ENCODE peak calls at places on chromosomes 6 and 20, in nine cellular contexts. One of them, this sample, is unnamed.

GRCh38 chr20:8860011-8860495 is 208.8 kb upstream of the PLCB4 start:
- DNase-seq in endothelial cell of umbilical vein: peak
- DNase-seq in brain microvascular endothelial cell: peak
- DNase-seq in AG10803: peak
- DNase-seq in NB4: no peak
- DNase-seq in sigmoid colon: no peak
- DNase-seq in epithelial cell of proximal tubule: peak
- DNase-seq in body of pancreas: no peak
- DNase-seq in GM12864: no peak
- DNase-seq in this sample: peak

GRCh38 chr20:63044605-63045004 is 37.8 kb upstream of the BHLHE23 start:
- DNase-seq in endothelial cell of umbilical vein: no peak
- DNase-seq in brain microvascular endothelial cell: no peak
- DNase-seq in AG10803: no peak
- DNase-seq in NB4: no peak
- DNase-seq in sigmoid colon: no peak
- DNase-seq in epithelial cell of proximal tubule: no peak
- DNase-seq in body of pancreas: no peak
- DNase-seq in GM12864: no peak
- DNase-seq in this sample: no peak

GRCh38 chr20:31308535-31309162 is at the start of gene DEFB116:
- DNase-seq in endothelial cell of umbilical vein: no peak
- DNase-seq in brain microvascular endothelial cell: no peak
- DNase-seq in AG10803: no peak
- DNase-seq in NB4: no peak
- DNase-seq in sigmoid colon: no peak
- DNase-seq in epithelial cell of proximal tubule: no peak
- DNase-seq in body of pancreas: no peak
- DNase-seq in GM12864: no peak
- DNase-seq in this sample: no peak

GRCh38 chr6:80543598-80544181 is 437.2 kb downstream of the BCKDHB start:
- DNase-seq in endothelial cell of umbilical vein: no peak
- DNase-seq in brain microvascular endothelial cell: peak
- DNase-seq in AG10803: peak
- DNase-seq in NB4: no peak
- DNase-seq in sigmoid colon: no peak
- DNase-seq in epithelial cell of proximal tubule: no peak
- DNase-seq in body of pancreas: no peak
- DNase-seq in GM12864: no peak
- DNase-seq in this sample: peak

GRCh38 chr6:22357724-22358189 is 60.9 kb upstream of the PRL start:
- DNase-seq in endothelial cell of umbilical vein: no peak
- DNase-seq in brain microvascular endothelial cell: no peak
- DNase-seq in AG10803: no peak
- DNase-seq in NB4: no peak
- DNase-seq in sigmoid colon: no peak
- DNase-seq in epithelial cell of proximal tubule: no peak
- DNase-seq in body of pancreas: no peak
- DNase-seq in GM12864: no peak
- DNase-seq in this sample: no peak

GRCh38 chr6:16466778-16467177 is 228.4 kb downstream of the GMPR start:
- DNase-seq in endothelial cell of umbilical vein: peak
- DNase-seq in brain microvascular endothelial cell: no peak
- DNase-seq in AG10803: no peak
- DNase-seq in NB4: no peak
- DNase-seq in sigmoid colon: no peak
- DNase-seq in epithelial cell of proximal tubule: no peak
- DNase-seq in body of pancreas: no peak
- DNase-seq in GM12864: no peak
- DNase-seq in this sample: no peak

GRCh38 chr6:85250586-85251216 is 199.2 kb upstream of the NT5E start:
- DNase-seq in endothelial cell of umbilical vein: peak
- DNase-seq in brain microvascular endothelial cell: peak
- DNase-seq in AG10803: peak
- DNase-seq in NB4: no peak
- DNase-seq in sigmoid colon: no peak
- DNase-seq in epithelial cell of proximal tubule: peak
- DNase-seq in body of pancreas: no peak
- DNase-seq in GM12864: no peak
- DNase-seq in this sample: peak

GRCh38 chr6:127118505-127119360 is at the start of gene RSPO3:
- DNase-seq in endothelial cell of umbilical vein: peak
- DNase-seq in brain microvascular endothelial cell: peak
- DNase-seq in AG10803: peak
- DNase-seq in NB4: peak
- DNase-seq in sigmoid colon: peak
- DNase-seq in epithelial cell of proximal tubule: no peak
- DNase-seq in body of pancreas: no peak
- DNase-seq in GM12864: no peak
- DNase-seq in this sample: peak

GRCh38 chr20:2102585-2103453 is 1.2 kb downstream of the STK35 start:
- DNase-seq in endothelial cell of umbilical vein: peak
- DNase-seq in brain microvascular endothelial cell: peak
- DNase-seq in AG10803: peak
- DNase-seq in NB4: peak
- DNase-seq in sigmoid colon: peak
- DNase-seq in epithelial cell of proximal tubule: no peak
- DNase-seq in body of pancreas: peak
- DNase-seq in GM12864: peak
- DNase-seq in this sample: peak

GRCh38 chr20:21129861-21130260 is 4.0 kb downstream of the KIZ start:
- DNase-seq in endothelial cell of umbilical vein: no peak
- DNase-seq in brain microvascular endothelial cell: no peak
- DNase-seq in AG10803: no peak
- DNase-seq in NB4: no peak
- DNase-seq in sigmoid colon: no peak
- DNase-seq in epithelial cell of proximal tubule: no peak
- DNase-seq in body of pancreas: no peak
- DNase-seq in GM12864: no peak
- DNase-seq in this sample: no peak

GRCh38 chr6:9140181-9140580 is 704.8 kb upstream of the SLC35B3 start:
- DNase-seq in endothelial cell of umbilical vein: no peak
- DNase-seq in brain microvascular endothelial cell: no peak
- DNase-seq in AG10803: no peak
- DNase-seq in NB4: no peak
- DNase-seq in sigmoid colon: no peak
- DNase-seq in epithelial cell of proximal tubule: no peak
- DNase-seq in body of pancreas: peak
- DNase-seq in GM12864: no peak
- DNase-seq in this sample: peak

GRCh38 chr6:56549014-56549413 is 93.7 kb downstream of the DST start:
- DNase-seq in endothelial cell of umbilical vein: peak
- DNase-seq in brain microvascular endothelial cell: no peak
- DNase-seq in AG10803: no peak
- DNase-seq in NB4: no peak
- DNase-seq in sigmoid colon: no peak
- DNase-seq in epithelial cell of proximal tubule: no peak
- DNase-seq in body of pancreas: no peak
- DNase-seq in GM12864: no peak
- DNase-seq in this sample: no peak

GRCh38 chr6:109840796-109841195 is 137.3 kb upstream of the GPR6 start:
- DNase-seq in endothelial cell of umbilical vein: no peak
- DNase-seq in brain microvascular endothelial cell: peak
- DNase-seq in AG10803: no peak
- DNase-seq in NB4: no peak
- DNase-seq in sigmoid colon: no peak
- DNase-seq in epithelial cell of proximal tubule: no peak
- DNase-seq in body of pancreas: no peak
- DNase-seq in GM12864: no peak
- DNase-seq in this sample: peak

GRCh38 chr20:58753267-58753928 is 60.8 kb downstream of the NPEPL1 start:
- DNase-seq in endothelial cell of umbilical vein: no peak
- DNase-seq in brain microvascular endothelial cell: no peak
- DNase-seq in AG10803: no peak
- DNase-seq in NB4: no peak
- DNase-seq in sigmoid colon: no peak
- DNase-seq in epithelial cell of proximal tubule: no peak
- DNase-seq in body of pancreas: no peak
- DNase-seq in GM12864: no peak
- DNase-seq in this sample: no peak

GRCh38 chr6:163759542-163759941 is 345.0 kb downstream of the QKI start:
- DNase-seq in endothelial cell of umbilical vein: no peak
- DNase-seq in brain microvascular endothelial cell: peak
- DNase-seq in AG10803: peak
- DNase-seq in NB4: no peak
- DNase-seq in sigmoid colon: no peak
- DNase-seq in epithelial cell of proximal tubule: peak
- DNase-seq in body of pancreas: no peak
- DNase-seq in GM12864: no peak
- DNase-seq in this sample: no peak

GRCh38 chr6:96074006-96074405 is 58.2 kb downstream of the FUT9 start:
- DNase-seq in endothelial cell of umbilical vein: no peak
- DNase-seq in brain microvascular endothelial cell: no peak
- DNase-seq in AG10803: no peak
- DNase-seq in NB4: no peak
- DNase-seq in sigmoid colon: no peak
- DNase-seq in epithelial cell of proximal tubule: no peak
- DNase-seq in body of pancreas: no peak
- DNase-seq in GM12864: no peak
- DNase-seq in this sample: no peak

GRCh38 chr6:87944541-87944954 is 103.1 kb upstream of the SPACA1 start:
- DNase-seq in endothelial cell of umbilical vein: no peak
- DNase-seq in brain microvascular endothelial cell: peak
- DNase-seq in AG10803: peak
- DNase-seq in NB4: peak
- DNase-seq in sigmoid colon: no peak
- DNase-seq in epithelial cell of proximal tubule: no peak
- DNase-seq in body of pancreas: peak
- DNase-seq in GM12864: no peak
- DNase-seq in this sample: peak

GRCh38 chr6:138215071-138215470 is 3.2 kb downstream of the PBOV1 start:
- DNase-seq in endothelial cell of umbilical vein: no peak
- DNase-seq in brain microvascular endothelial cell: no peak
- DNase-seq in AG10803: no peak
- DNase-seq in NB4: no peak
- DNase-seq in sigmoid colon: no peak
- DNase-seq in epithelial cell of proximal tubule: no peak
- DNase-seq in body of pancreas: no peak
- DNase-seq in GM12864: no peak
- DNase-seq in this sample: no peak

GRCh38 chr6:24743265-24743943 is 24.4 kb upstream of the C6orf62 start:
- DNase-seq in endothelial cell of umbilical vein: peak
- DNase-seq in brain microvascular endothelial cell: peak
- DNase-seq in AG10803: peak
- DNase-seq in NB4: peak
- DNase-seq in sigmoid colon: no peak
- DNase-seq in epithelial cell of proximal tubule: peak
- DNase-seq in body of pancreas: peak
- DNase-seq in GM12864: peak
- DNase-seq in this sample: peak
- H3K4me3 ChIP-seq in endothelial cell of umbilical vein: no peak
- H3K4me3 ChIP-seq in brain microvascular endothelial cell: no peak
- H3K4me3 ChIP-seq in AG10803: peak
- H3K4me3 ChIP-seq in NB4: no peak
- H3K4me3 ChIP-seq in sigmoid colon: no peak
- H3K4me3 ChIP-seq in epithelial cell of proximal tubule: no peak
- H3K4me3 ChIP-seq in body of pancreas: no peak
- H3K4me3 ChIP-seq in GM12864: no peak
- H3K4me3 ChIP-seq in this sample: peak

GRCh38 chr6:35391240-35391968 is 49.0 kb downstream of the PPARD start:
- DNase-seq in endothelial cell of umbilical vein: peak
- DNase-seq in brain microvascular endothelial cell: peak
- DNase-seq in AG10803: peak
- DNase-seq in NB4: no peak
- DNase-seq in sigmoid colon: no peak
- DNase-seq in epithelial cell of proximal tubule: peak
- DNase-seq in body of pancreas: no peak
- DNase-seq in GM12864: no peak
- DNase-seq in this sample: peak
- TF ChIP-seq CTCF in endothelial cell of umbilical vein: no peak
- TF ChIP-seq CTCF in brain microvascular endothelial cell: peak
- TF ChIP-seq CTCF in AG10803: peak
- TF ChIP-seq CTCF in NB4: no peak
- TF ChIP-seq CTCF in sigmoid colon: no peak
- TF ChIP-seq CTCF in epithelial cell of proximal tubule: peak
- TF ChIP-seq CTCF in body of pancreas: no peak
- TF ChIP-seq CTCF in GM12864: no peak
- TF ChIP-seq CTCF in this sample: peak

GRCh38 chr20:10666221-10667076 is 7.3 kb downstream of the JAG1 start:
- DNase-seq in endothelial cell of umbilical vein: peak
- DNase-seq in brain microvascular endothelial cell: no peak
- DNase-seq in AG10803: no peak
- DNase-seq in NB4: no peak
- DNase-seq in sigmoid colon: no peak
- DNase-seq in epithelial cell of proximal tubule: no peak
- DNase-seq in body of pancreas: peak
- DNase-seq in GM12864: no peak
- DNase-seq in this sample: no peak
- H3K4me3 ChIP-seq in endothelial cell of umbilical vein: no peak
- H3K4me3 ChIP-seq in brain microvascular endothelial cell: no peak
- H3K4me3 ChIP-seq in AG10803: no peak
- H3K4me3 ChIP-seq in NB4: no peak
- H3K4me3 ChIP-seq in sigmoid colon: no peak
- H3K4me3 ChIP-seq in epithelial cell of proximal tubule: no peak
- H3K4me3 ChIP-seq in body of pancreas: no peak
- H3K4me3 ChIP-seq in GM12864: no peak
- H3K4me3 ChIP-seq in this sample: no peak

GRCh38 chr6:100165442-100165841 is 171.4 kb upstream of the MCHR2 start:
- DNase-seq in endothelial cell of umbilical vein: no peak
- DNase-seq in brain microvascular endothelial cell: no peak
- DNase-seq in AG10803: no peak
- DNase-seq in NB4: no peak
- DNase-seq in sigmoid colon: no peak
- DNase-seq in epithelial cell of proximal tubule: no peak
- DNase-seq in body of pancreas: no peak
- DNase-seq in GM12864: no peak
- DNase-seq in this sample: no peak

GRCh38 chr6:100160913-100161312 is 166.9 kb upstream of the MCHR2 start:
- DNase-seq in endothelial cell of umbilical vein: no peak
- DNase-seq in brain microvascular endothelial cell: no peak
- DNase-seq in AG10803: no peak
- DNase-seq in NB4: no peak
- DNase-seq in sigmoid colon: no peak
- DNase-seq in epithelial cell of proximal tubule: no peak
- DNase-seq in body of pancreas: no peak
- DNase-seq in GM12864: no peak
- DNase-seq in this sample: no peak

GRCh38 chr6:100163035-100163434 is 169.0 kb upstream of the MCHR2 start:
- DNase-seq in endothelial cell of umbilical vein: no peak
- DNase-seq in brain microvascular endothelial cell: no peak
- DNase-seq in AG10803: no peak
- DNase-seq in NB4: no peak
- DNase-seq in sigmoid colon: no peak
- DNase-seq in epithelial cell of proximal tubule: no peak
- DNase-seq in body of pancreas: no peak
- DNase-seq in GM12864: no peak
- DNase-seq in this sample: no peak

GRCh38 chr6:100166991-100167390 is 173.0 kb upstream of the MCHR2 start:
- DNase-seq in endothelial cell of umbilical vein: no peak
- DNase-seq in brain microvascular endothelial cell: no peak
- DNase-seq in AG10803: peak
- DNase-seq in NB4: no peak
- DNase-seq in sigmoid colon: no peak
- DNase-seq in epithelial cell of proximal tubule: no peak
- DNase-seq in body of pancreas: no peak
- DNase-seq in GM12864: no peak
- DNase-seq in this sample: no peak

DNA sequence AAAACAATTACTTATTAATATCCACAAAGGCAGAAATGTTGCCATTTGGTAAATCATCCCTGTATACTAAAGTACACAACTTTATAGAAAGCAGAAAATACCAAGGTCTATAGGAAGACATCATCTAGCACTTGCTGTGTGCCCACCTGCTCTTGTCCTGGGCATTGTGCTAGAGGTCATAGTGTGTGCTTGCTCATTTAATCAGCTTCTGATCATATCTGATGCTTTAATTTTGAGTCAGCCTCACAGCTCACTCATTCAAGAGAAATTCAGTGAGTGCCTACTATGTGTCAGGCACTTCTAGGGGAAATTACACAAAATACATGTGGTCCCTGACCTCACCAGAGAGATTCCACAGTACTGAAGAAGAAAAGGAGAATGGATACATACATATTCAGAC is 167.8 kb upstream of the MCHR2 start:
- DNase-seq in endothelial cell of umbilical vein: no peak
- DNase-seq in brain microvascular endothelial cell: no peak
- DNase-seq in AG10803: no peak
- DNase-seq in NB4: no peak
- DNase-seq in sigmoid colon: no peak
- DNase-seq in epithelial cell of proximal tubule: no peak
- DNase-seq in body of pancreas: no peak
- DNase-seq in GM12864: no peak
- DNase-seq in this sample: no peak
- TF ChIP-seq CTCF in endothelial cell of umbilical vein: no peak
- TF ChIP-seq CTCF in brain microvascular endothelial cell: no peak
- TF ChIP-seq CTCF in AG10803: no peak
- TF ChIP-seq CTCF in NB4: no peak
- TF ChIP-seq CTCF in sigmoid colon: no peak
- TF ChIP-seq CTCF in epithelial cell of proximal tubule: no peak
- TF ChIP-seq CTCF in body of pancreas: no peak
- TF ChIP-seq CTCF in GM12864: no peak
- TF ChIP-seq CTCF in this sample: no peak

This sample was measured in foreskin fibroblast.